ENCODE peak calls at places on chromosomes 1 and 21, in nine cellular contexts. One of them, this sample, is unnamed. For H3K4me1 and H3K9me2, the result is how much of the 10 kb centered on the place peaks cover.

GRCh38 chr1:222049176-222049575 is 307.3 kb upstream of the DUSP10 start:
- DNase-seq in HCT116: no peak
- DNase-seq in PC-3: no peak
- DNase-seq in MM.1S: no peak
- DNase-seq in PC-9: no peak
- DNase-seq in GM23338: no peak
- DNase-seq in SK-N-SH: no peak
- DNase-seq in hepatocyte: no peak
- DNase-seq in GM23248: no peak
- DNase-seq in this sample: no peak

GRCh38 chr21:31660134-31660565 is 657 bp downstream of the SOD1 start:
- DNase-seq in HCT116: no peak
- DNase-seq in PC-3: peak
- DNase-seq in MM.1S: peak
- DNase-seq in PC-9: no peak
- DNase-seq in GM23338: peak
- DNase-seq in SK-N-SH: no peak
- DNase-seq in hepatocyte: peak
- DNase-seq in GM23248: no peak
- DNase-seq in this sample: peak

GRCh38 chr1:77533660-77534295 is 148.7 kb downstream of the ZZZ3 start:
- DNase-seq in HCT116: peak
- DNase-seq in PC-3: peak
- DNase-seq in MM.1S: peak
- DNase-seq in PC-9: peak
- DNase-seq in GM23338: peak
- DNase-seq in SK-N-SH: peak
- DNase-seq in hepatocyte: peak
- DNase-seq in GM23248: peak
- DNase-seq in this sample: peak

GRCh38 chr1:115123116-115123515 is 33.8 kb upstream of the TSPAN2 start:
- DNase-seq in HCT116: no peak
- DNase-seq in PC-3: peak
- DNase-seq in MM.1S: no peak
- DNase-seq in PC-9: no peak
- DNase-seq in GM23338: no peak
- DNase-seq in SK-N-SH: no peak
- DNase-seq in hepatocyte: no peak
- DNase-seq in GM23248: no peak
- DNase-seq in this sample: no peak

GRCh38 chr1:230749635-230750034 is 2.4 kb downstream of the CAPN9 start:
- DNase-seq in HCT116: no peak
- DNase-seq in PC-3: no peak
- DNase-seq in MM.1S: no peak
- DNase-seq in PC-9: no peak
- DNase-seq in GM23338: no peak
- DNase-seq in SK-N-SH: no peak
- DNase-seq in hepatocyte: no peak
- DNase-seq in GM23248: no peak
- DNase-seq in this sample: no peak

GRCh38 chr1:248752119-248752931 is 3.2 kb downstream of the LYPD8 start:
- DNase-seq in HCT116: no peak
- DNase-seq in PC-3: no peak
- DNase-seq in MM.1S: no peak
- DNase-seq in PC-9: no peak
- DNase-seq in GM23338: no peak
- DNase-seq in SK-N-SH: no peak
- DNase-seq in hepatocyte: no peak
- DNase-seq in GM23248: peak
- DNase-seq in this sample: no peak

GRCh38 chr1:25072461-25072860 is 142.4 kb upstream of the RUNX3 start:
- DNase-seq in HCT116: no peak
- DNase-seq in PC-3: no peak
- DNase-seq in MM.1S: no peak
- DNase-seq in PC-9: no peak
- DNase-seq in GM23338: no peak
- DNase-seq in SK-N-SH: no peak
- DNase-seq in hepatocyte: no peak
- DNase-seq in GM23248: no peak
- DNase-seq in this sample: no peak

GRCh38 chr1:212285685-212286436 is 651 bp downstream of the PPP2R5A start:
- DNase-seq in HCT116: peak
- DNase-seq in PC-3: peak
- DNase-seq in MM.1S: peak
- DNase-seq in PC-9: peak
- DNase-seq in GM23338: peak
- DNase-seq in SK-N-SH: peak
- DNase-seq in hepatocyte: peak
- DNase-seq in GM23248: peak
- DNase-seq in this sample: peak

GRCh38 chr1:204723131-204723787 is 37.7 kb upstream of the LRRN2 start:
- DNase-seq in HCT116: no peak
- DNase-seq in PC-3: peak
- DNase-seq in MM.1S: no peak
- DNase-seq in PC-9: no peak
- DNase-seq in GM23338: no peak
- DNase-seq in SK-N-SH: no peak
- DNase-seq in hepatocyte: no peak
- DNase-seq in GM23248: peak
- DNase-seq in this sample: no peak

GRCh38 chr21:41713495-41714281 is 53.2 kb downstream of the RIPK4 start:
- DNase-seq in HCT116: no peak
- DNase-seq in PC-3: no peak
- DNase-seq in MM.1S: no peak
- DNase-seq in PC-9: no peak
- DNase-seq in GM23338: no peak
- DNase-seq in SK-N-SH: no peak
- DNase-seq in hepatocyte: peak
- DNase-seq in GM23248: no peak
- DNase-seq in this sample: no peak

GRCh38 chr1:66253330-66253921 is 280.5 kb upstream of the SGIP1 start:
- DNase-seq in HCT116: peak
- DNase-seq in PC-3: peak
- DNase-seq in MM.1S: peak
- DNase-seq in PC-9: no peak
- DNase-seq in GM23338: peak
- DNase-seq in SK-N-SH: peak
- DNase-seq in hepatocyte: peak
- DNase-seq in GM23248: peak
- DNase-seq in this sample: peak

GRCh38 chr21:37563641-37564340 is 197.2 kb downstream of the DYRK1A start:
- DNase-seq in HCT116: peak
- DNase-seq in PC-3: peak
- DNase-seq in MM.1S: peak
- DNase-seq in PC-9: peak
- DNase-seq in GM23338: peak
- DNase-seq in SK-N-SH: peak
- DNase-seq in hepatocyte: no peak
- DNase-seq in GM23248: peak
- DNase-seq in this sample: peak

GRCh38 chr21:45995686-45996179 is 14.2 kb downstream of the COL6A1 start:
- DNase-seq in HCT116: peak
- DNase-seq in PC-3: peak
- DNase-seq in MM.1S: no peak
- DNase-seq in PC-9: peak
- DNase-seq in GM23338: no peak
- DNase-seq in SK-N-SH: no peak
- DNase-seq in hepatocyte: peak
- DNase-seq in GM23248: peak
- DNase-seq in this sample: no peak

GRCh38 chr21:37045139-37045538 is 27.7 kb downstream of the PIGP start:
- DNase-seq in HCT116: no peak
- DNase-seq in PC-3: no peak
- DNase-seq in MM.1S: peak
- DNase-seq in PC-9: no peak
- DNase-seq in GM23338: no peak
- DNase-seq in SK-N-SH: no peak
- DNase-seq in hepatocyte: no peak
- DNase-seq in GM23248: no peak
- DNase-seq in this sample: peak

GRCh38 chr1:197778326-197778922 is 3.1 kb upstream of the DENND1B start:
- DNase-seq in HCT116: no peak
- DNase-seq in PC-3: no peak
- DNase-seq in MM.1S: peak
- DNase-seq in PC-9: no peak
- DNase-seq in GM23338: no peak
- DNase-seq in SK-N-SH: no peak
- DNase-seq in hepatocyte: no peak
- DNase-seq in GM23248: no peak
- DNase-seq in this sample: no peak

GRCh38 chr1:28983091-28983490 is 68.7 kb downstream of the EPB41 start:
- DNase-seq in HCT116: no peak
- DNase-seq in PC-3: no peak
- DNase-seq in MM.1S: no peak
- DNase-seq in PC-9: no peak
- DNase-seq in GM23338: no peak
- DNase-seq in SK-N-SH: no peak
- DNase-seq in hepatocyte: no peak
- DNase-seq in GM23248: no peak
- DNase-seq in this sample: no peak

GRCh38 chr21:36769051-36769867 is 70.3 kb downstream of the SIM2 start:
- DNase-seq in HCT116: no peak
- DNase-seq in PC-3: no peak
- DNase-seq in MM.1S: no peak
- DNase-seq in PC-9: no peak
- DNase-seq in GM23338: no peak
- DNase-seq in SK-N-SH: no peak
- DNase-seq in hepatocyte: no peak
- DNase-seq in GM23248: no peak
- DNase-seq in this sample: no peak

GRCh38 chr1:161119379-161120061 is 1.6 kb downstream of the NIT1 start:
- DNase-seq in HCT116: peak
- DNase-seq in PC-3: peak
- DNase-seq in MM.1S: peak
- DNase-seq in PC-9: no peak
- DNase-seq in GM23338: peak
- DNase-seq in SK-N-SH: peak
- DNase-seq in hepatocyte: peak
- DNase-seq in GM23248: peak
- DNase-seq in this sample: peak

GRCh38 chr1:220544901-220545303 is 17.0 kb downstream of the MARK1 start:
- DNase-seq in HCT116: no peak
- DNase-seq in PC-3: peak
- DNase-seq in MM.1S: no peak
- DNase-seq in PC-9: peak
- DNase-seq in GM23338: peak
- DNase-seq in SK-N-SH: no peak
- DNase-seq in hepatocyte: peak
- DNase-seq in GM23248: peak
- DNase-seq in this sample: peak

GRCh38 chr1:159493354-159493753 is 42.5 kb downstream of the OR10J5 start:
- DNase-seq in HCT116: no peak
- DNase-seq in PC-3: no peak
- DNase-seq in MM.1S: no peak
- DNase-seq in PC-9: no peak
- DNase-seq in GM23338: no peak
- DNase-seq in SK-N-SH: no peak
- DNase-seq in hepatocyte: no peak
- DNase-seq in GM23248: no peak
- DNase-seq in this sample: no peak
- H3K4me1 ChIP-seq in HCT116: under half
- H3K4me1 ChIP-seq in PC-3: under half
- H3K4me1 ChIP-seq in MM.1S: under half
- H3K4me1 ChIP-seq in PC-9: under half
- H3K4me1 ChIP-seq in GM23338: under half
- H3K4me1 ChIP-seq in SK-N-SH: under half
- H3K4me1 ChIP-seq in hepatocyte: under half
- H3K4me1 ChIP-seq in GM23248: under half
- H3K4me1 ChIP-seq in this sample: under half

GRCh38 chr1:19535214-19535613 is 49.9 kb upstream of the CAPZB start:
- DNase-seq in HCT116: no peak
- DNase-seq in PC-3: no peak
- DNase-seq in MM.1S: no peak
- DNase-seq in PC-9: no peak
- DNase-seq in GM23338: no peak
- DNase-seq in SK-N-SH: no peak
- DNase-seq in hepatocyte: no peak
- DNase-seq in GM23248: no peak
- DNase-seq in this sample: no peak

GRCh38 chr1:19533626-19534025 is 48.3 kb upstream of the CAPZB start:
- DNase-seq in HCT116: no peak
- DNase-seq in PC-3: no peak
- DNase-seq in MM.1S: no peak
- DNase-seq in PC-9: no peak
- DNase-seq in GM23338: no peak
- DNase-seq in SK-N-SH: no peak
- DNase-seq in hepatocyte: no peak
- DNase-seq in GM23248: no peak
- DNase-seq in this sample: no peak

GRCh38 chr1:19532519-19532918 is 47.2 kb upstream of the CAPZB start:
- DNase-seq in HCT116: no peak
- DNase-seq in PC-3: no peak
- DNase-seq in MM.1S: no peak
- DNase-seq in PC-9: no peak
- DNase-seq in GM23338: no peak
- DNase-seq in SK-N-SH: no peak
- DNase-seq in hepatocyte: no peak
- DNase-seq in GM23248: no peak
- DNase-seq in this sample: no peak

GRCh38 chr1:19536519-19536918 is 51.2 kb upstream of the CAPZB start:
- DNase-seq in HCT116: no peak
- DNase-seq in PC-3: no peak
- DNase-seq in MM.1S: no peak
- DNase-seq in PC-9: no peak
- DNase-seq in GM23338: no peak
- DNase-seq in SK-N-SH: no peak
- DNase-seq in hepatocyte: no peak
- DNase-seq in GM23248: no peak
- DNase-seq in this sample: no peak
- H3K9me2 ChIP-seq in HCT116: under half
- H3K9me2 ChIP-seq in PC-3: under half
- H3K9me2 ChIP-seq in MM.1S: under half
- H3K9me2 ChIP-seq in PC-9: under half
- H3K9me2 ChIP-seq in GM23338: under half
- H3K9me2 ChIP-seq in SK-N-SH: under half
- H3K9me2 ChIP-seq in hepatocyte: under half
- H3K9me2 ChIP-seq in GM23248: under half
- H3K9me2 ChIP-seq in this sample: under half

GRCh38 chr1:3623441-3624150 is 1.2 kb upstream of the TPRG1L start:
- DNase-seq in HCT116: no peak
- DNase-seq in PC-3: no peak
- DNase-seq in MM.1S: no peak
- DNase-seq in PC-9: no peak
- DNase-seq in GM23338: peak
- DNase-seq in SK-N-SH: no peak
- DNase-seq in hepatocyte: no peak
- DNase-seq in GM23248: peak
- DNase-seq in this sample: no peak
- H2AFZ ChIP-seq in HCT116: no peak
- H2AFZ ChIP-seq in PC-3: peak
- H2AFZ ChIP-seq in MM.1S: peak
- H2AFZ ChIP-seq in PC-9: peak
- H2AFZ ChIP-seq in GM23338: peak
- H2AFZ ChIP-seq in SK-N-SH: peak
- H2AFZ ChIP-seq in hepatocyte: peak
- H2AFZ ChIP-seq in GM23248: peak
- H2AFZ ChIP-seq in this sample: peak

DNA sequence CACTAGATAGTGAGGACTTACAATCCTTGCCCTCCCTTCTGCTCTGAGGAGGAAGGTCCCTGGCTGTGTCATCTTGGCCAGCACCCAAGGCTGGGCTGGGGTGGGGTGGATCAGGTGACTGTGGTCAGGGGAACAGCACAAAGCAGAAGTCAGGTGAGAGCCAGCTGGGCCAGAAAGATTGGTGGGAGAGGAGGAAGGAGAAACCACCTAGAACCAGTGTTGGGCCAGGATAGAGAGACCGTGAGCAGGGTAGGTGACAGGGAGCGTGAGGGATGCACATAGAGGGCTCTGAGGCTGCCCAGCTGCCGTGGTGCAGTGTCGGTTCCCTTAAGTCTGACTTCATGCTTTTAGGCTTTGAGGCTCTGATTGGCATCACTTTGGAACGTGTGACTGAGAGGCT is 22.7 kb downstream of the NCF2 start:
- DNase-seq in HCT116: no peak
- DNase-seq in PC-3: peak
- DNase-seq in MM.1S: no peak
- DNase-seq in PC-9: peak
- DNase-seq in GM23338: no peak
- DNase-seq in SK-N-SH: no peak
- DNase-seq in hepatocyte: no peak
- DNase-seq in GM23248: peak
- DNase-seq in this sample: peak
- H3K4me1 ChIP-seq in HCT116: under half
- H3K4me1 ChIP-seq in PC-3: under half
- H3K4me1 ChIP-seq in MM.1S: under half
- H3K4me1 ChIP-seq in PC-9: under half
- H3K4me1 ChIP-seq in GM23338: under half
- H3K4me1 ChIP-seq in SK-N-SH: under half
- H3K4me1 ChIP-seq in hepatocyte: under half
- H3K4me1 ChIP-seq in GM23248: under half
- H3K4me1 ChIP-seq in this sample: under half